ENCODE peak calls at places on chromosomes 13 and 19, in six cellular contexts. J is AG09319; I is activated naive CD8-positive, alpha-beta T cell treated with anti-CD3 and anti-CD28 coated beads, Interleukin-2, amount 50 U/mL, for 24 hours; C is germinal center; Y is psoas muscle; P is activated CD8-positive, alpha-beta T cell treated with anti-CD3 and anti-CD28 coated beads, Interleukin-2, amount 10 ng/mL, durations not matched to agents 7 days and 5 days. W is an unnamed sample.

GRCh38 chr13:26132756-26133155 is 80.9 kb upstream of the SHISA2 start:
- DNase-seq in J (no peak), I (no peak), C (no peak), Y (no peak), P (no peak), W (no peak)

GRCh38 chr13:94122300-94122699 is 357.2 kb downstream of the DCT start:
- DNase-seq in J (no peak), I (no peak), C (no peak), Y (no peak), P (no peak), W (no peak)

GRCh38 chr19:49157445-49158224 is at the start of gene TRPM4:
- DNase-seq in J (no peak), I (peak; percentile 67), C (no peak), Y (peak; percentile 96), P (peak; percentile 64), W (peak; percentile 96)

GRCh38 chr19:29118384-29118783 is 94.6 kb downstream of the UQCRFS1 start:
- DNase-seq in J (no peak), I (no peak), C (no peak), Y (no peak), P (no peak), W (no peak)

GRCh38 chr13:110156186-110157065 is 150.5 kb downstream of the COL4A1 start:
- DNase-seq in J (no peak), I (no peak), C (no peak), Y (no peak), P (no peak), W (no peak)

GRCh38 chr13:113936166-113936565 is 37.7 kb downstream of the C13orf46 start:
- DNase-seq in J (no peak), I (no peak), C (no peak), Y (no peak), P (no peak), W (no peak)

GRCh38 chr19:18224525-18225354 is 1.5 kb downstream of the PDE4C start:
- DNase-seq in J (peak; percentile 98), I (peak; percentile 88), C (peak; percentile 86), Y (peak; percentile 99), P (peak; percentile 92), W (peak; percentile 99)

GRCh38 chr13:51764184-51765141 is 39.5 kb downstream of the DHRS12 start:
- DNase-seq in J (peak; percentile 62), I (peak; percentile 65), C (peak; percentile 29), Y (peak; percentile 84), P (peak; percentile 54), W (peak; percentile 72)

GRCh38 chr13:112697756-112698655 is 8.2 kb downstream of the ATP11A start:
- DNase-seq in J (peak; percentile 58), I (no peak), C (no peak), Y (peak; percentile 66), P (no peak), W (no peak)

GRCh38 chr13:30797847-30798246 is 62.5 kb downstream of the ALOX5AP start:
- DNase-seq in J (no peak), I (no peak), C (no peak), Y (no peak), P (no peak), W (no peak)

GRCh38 chr13:28394422-28394821 is 100.5 kb downstream of the FLT1 start:
- DNase-seq in J (no peak), I (no peak), C (no peak), Y (no peak), P (no peak), W (no peak)

GRCh38 chr19:53511933-53512374 is 26.0 kb upstream of the ZNF331 start:
- DNase-seq in J (peak; percentile 11), I (peak; percentile 52), C (peak; percentile 65), Y (peak; percentile 63), P (peak; percentile 54), W (no peak)

GRCh38 chr13:78875792-78876580 is 217.0 kb upstream of the OBI1 start:
- DNase-seq in J (no peak), I (no peak), C (no peak), Y (no peak), P (peak; percentile 22), W (no peak)

GRCh38 chr13:35891973-35892441 is 239.2 kb downstream of the DCLK1 start:
- DNase-seq in J (no peak), I (no peak), C (no peak), Y (no peak), P (no peak), W (no peak)

GRCh38 chr13:40074338-40074737 is 418.9 kb downstream of the COG6 start:
- DNase-seq in J (no peak), I (no peak), C (no peak), Y (no peak), P (no peak), W (no peak)

GRCh38 chr13:111456452-111457230 is 136.2 kb downstream of the TEX29 start:
- DNase-seq in J (no peak), I (no peak), C (no peak), Y (no peak), P (no peak), W (no peak)

GRCh38 chr19:35757749-35758608 is at the start of gene PROSER3:
- DNase-seq in J (peak; percentile 99), I (peak; percentile 98), C (peak; percentile 99), Y (peak; percentile 99), P (peak; percentile 99), W (peak; percentile 99)

GRCh38 chr13:23889598-23890224 is 511 bp upstream of the MIPEP start:
- DNase-seq in J (no peak), I (no peak), C (no peak), Y (no peak), P (no peak), W (no peak)

GRCh38 chr13:51444922-51445321 is 7.9 kb downstream of the INTS6 start:
- DNase-seq in J (no peak), I (no peak), C (no peak), Y (no peak), P (no peak), W (no peak)

GRCh38 chr19:2325261-2326046 is 2.9 kb downstream of the LSM7 start:
- DNase-seq in J (no peak), I (no peak), C (no peak), Y (no peak), P (no peak), W (no peak)

GRCh38 chr13:26540319-26540718 is 17.2 kb upstream of the WASF3 start:
- DNase-seq in J (no peak), I (no peak), C (no peak), Y (peak; percentile 58), P (no peak), W (no peak)

GRCh38 chr19:51742736-51743288 is 8.9 kb downstream of the FPR1 start:
- DNase-seq in J (no peak), I (no peak), C (no peak), Y (no peak), P (no peak), W (no peak)

GRCh38 chr13:24861617-24862362 is 97.8 kb downstream of the RNF17 start:
- DNase-seq in J (no peak), I (no peak), C (no peak), Y (no peak), P (no peak), W (no peak)

GRCh38 chr13:80177327-80177726 is 163.6 kb downstream of the SPRY2 start:
- DNase-seq in J (no peak), I (no peak), C (no peak), Y (no peak), P (no peak), W (no peak)

GRCh38 chr13:35927554-35927953 is 203.6 kb downstream of the DCLK1 start:
- DNase-seq in J (no peak), I (no peak), C (no peak), Y (no peak), P (no peak), W (no peak)

GRCh38 chr19:15074371-15074770 is 7.6 kb upstream of the OR1I1 start:
- DNase-seq in J (no peak), I (no peak), C (no peak), Y (no peak), P (no peak), W (no peak)

GRCh38 chr19:53982056-53982455 is 9.4 kb upstream of the CACNG6 start:
- DNase-seq in J (no peak), I (no peak), C (no peak), Y (no peak), P (no peak), W (no peak)

GRCh38 chr19:34316741-34317241 is 48.2 kb upstream of the GPI start:
- DNase-seq in J (no peak), I (no peak), C (no peak), Y (no peak), P (no peak), W (no peak)

GRCh38 chr13:90498096-90498495 is 849.4 kb upstream of the MIR17HG start:
- DNase-seq in J (no peak), I (no peak), C (no peak), Y (no peak), P (no peak), W (no peak)

W was measured in ureter.